ENCODE peak calls at places on chromosomes 2 and 18, in ten cellular contexts. J, N, L, T, M, A, V, C, S and G are unnamed samples.

GRCh38 chr2:231372326-231372725 is 23.2 kb upstream of the B3GNT7 start:
- DNase-seq in J (no peak), V (no peak), A (no peak), S (no peak), C (no peak), N (no peak), L (no peak), T (no peak), M (no peak), G (no peak)

GRCh38 chr2:68765739-68766377 is 31.2 kb downstream of the ARHGAP25 start:
- DNase-seq in T (no peak), N (no peak), S (no peak), M (no peak), J (no peak), L (no peak), C (no peak), V (no peak), A (no peak), G (no peak)

GRCh38 chr18:48942554-48943261 is 8.1 kb downstream of the SMAD7 start:
- DNase-seq in M (peak), J (no peak), C (peak), V (no peak), L (no peak), A (no peak), N (no peak), S (peak), T (no peak), G (peak)

GRCh38 chr2:152646775-152647174 is 70.5 kb downstream of the PRPF40A start:
- DNase-seq in S (peak), M (peak), T (no peak), V (no peak), J (no peak), C (no peak), N (no peak), L (no peak), A (no peak), G (peak)

GRCh38 chr2:134869941-134870736 is 31.7 kb downstream of the ACMSD start:
- DNase-seq in T (no peak), M (no peak), N (no peak), C (no peak), L (no peak), S (no peak), J (no peak), A (no peak), V (no peak), G (no peak)

GRCh38 chr2:29879456-29879855 is 41.9 kb downstream of the ALK start:
- DNase-seq in C (no peak), T (no peak), L (no peak), J (no peak), V (no peak), M (peak), A (no peak), S (no peak), N (no peak), G (no peak)

GRCh38 chr2:74958277-74959105 is at the start of gene POLE4:
- DNase-seq in M (peak), V (peak), C (peak), T (peak), S (peak), N (peak), J (peak), L (peak), A (peak), G (peak)

GRCh38 chr2:40244251-40245010 is 207.5 kb downstream of the SLC8A1 start:
- DNase-seq in C (peak), L (no peak), N (peak), V (no peak), T (peak), S (peak), J (peak), M (peak), A (no peak), G (no peak)

GRCh38 chr2:191302459-191303155 is 57.4 kb downstream of the MYO1B start:
- DNase-seq in J (no peak), N (no peak), S (peak), A (peak), C (no peak), V (peak), L (no peak), T (peak), M (no peak), G (no peak)

GRCh38 chr2:108169982-108170625 is 69.7 kb upstream of the SULT1C3 start:
- DNase-seq in N (no peak), M (peak), L (no peak), C (no peak), T (no peak), J (no peak), V (no peak), S (peak), A (no peak), G (no peak)

GRCh38 chr2:3495956-3496355 is 23.4 kb downstream of the ADI1 start:
- DNase-seq in C (no peak), M (no peak), S (no peak), T (no peak), V (no peak), J (no peak), L (no peak), A (no peak), N (no peak), G (no peak)

GRCh38 chr2:106275971-106276370 is 81.9 kb upstream of the UXS1 start:
- DNase-seq in M (no peak), L (no peak), C (no peak), S (no peak), A (no peak), T (no peak), N (no peak), J (no peak), V (no peak), G (no peak)

GRCh38 chr2:236538242-236538641 is 31.4 kb upstream of the ACKR3 start:
- DNase-seq in A (no peak), M (no peak), J (no peak), C (no peak), T (no peak), N (no peak), V (no peak), S (no peak), L (no peak), G (no peak)

GRCh38 chr2:8416836-8417832 is 264.7 kb upstream of the ID2 start:
- DNase-seq in T (no peak), S (no peak), C (no peak), J (no peak), N (no peak), V (no peak), L (no peak), M (no peak), A (no peak), G (no peak)

GRCh38 chr2:230282936-230283335 is 44.1 kb upstream of the SP140L start:
- DNase-seq in V (no peak), C (no peak), L (no peak), J (no peak), N (no peak), T (no peak), M (no peak), S (no peak), A (no peak), G (no peak)

GRCh38 chr2:138090330-138090729 is 126.1 kb downstream of the HNMT start:
- DNase-seq in L (no peak), V (no peak), N (no peak), S (peak), J (peak), C (no peak), A (peak), M (peak), T (no peak), G (no peak)

GRCh38 chr2:209663149-209663548 is 108.5 kb upstream of the UNC80 start:
- DNase-seq in T (no peak), S (peak), M (no peak), N (no peak), L (no peak), C (no peak), V (no peak), J (no peak), A (no peak), G (peak)

GRCh38 chr2:241015439-241015838 is 17.0 kb downstream of the SNED1 start:
- DNase-seq in J (no peak), C (no peak), T (no peak), A (no peak), N (no peak), S (no peak), V (no peak), L (no peak), M (no peak), G (no peak)

GRCh38 chr2:152580722-152581121 is 136.5 kb downstream of the PRPF40A start:
- DNase-seq in C (no peak), J (no peak), A (no peak), L (no peak), V (no peak), S (no peak), N (no peak), T (no peak), M (peak), G (no peak)

GRCh38 chr2:28828382-28828781 is 17.7 kb downstream of the SPDYA start:
- DNase-seq in C (no peak), L (no peak), A (no peak), N (no peak), M (no peak), S (no peak), V (no peak), T (no peak), J (no peak), G (no peak)

GRCh38 chr18:73979742-73980141 is 167.9 kb downstream of the FBXO15 start:
- DNase-seq in S (peak), T (no peak), A (no peak), M (no peak), N (no peak), J (no peak), L (no peak), C (no peak), V (no peak), G (no peak)

GRCh38 chr2:207632575-207633492 is 7.6 kb upstream of the METTL21A start:
- DNase-seq in S (peak), A (no peak), C (no peak), L (no peak), M (peak), N (no peak), J (no peak), V (no peak), T (peak), G (peak)

GRCh38 chr2:67277450-67277849 is 119.7 kb upstream of the ETAA1 start:
- DNase-seq in S (no peak), N (no peak), A (no peak), C (no peak), V (no peak), L (no peak), T (no peak), J (no peak), M (no peak), G (no peak)

GRCh38 chr2:64361151-64361938 is 92.6 kb upstream of the LGALSL start:
- DNase-seq in L (no peak), N (no peak), J (no peak), M (no peak), A (no peak), V (no peak), T (no peak), C (no peak), S (no peak), G (no peak)

GRCh38 chr2:200913654-200914053 is 24.5 kb downstream of the NIF3L1 start:
- DNase-seq in C (no peak), T (no peak), V (no peak), M (no peak), A (no peak), J (no peak), L (no peak), S (no peak), N (no peak), G (peak)

GRCh38 chr18:57337890-57338289 is 14.5 kb upstream of the ST8SIA3 start:
- DNase-seq in V (no peak), M (no peak), N (no peak), S (no peak), T (no peak), A (no peak), C (no peak), J (no peak), L (no peak), G (no peak)